ENCODE peak calls at places on chromosomes 11 and 22, in ten cellular contexts. One of them, this sample, is unnamed.

GRCh38 chr22:43270314-43270908 is 72.8 kb downstream of the SCUBE1 start:
- DNase-seq in mammary epithelial cell: no peak
- DNase-seq in foreskin fibroblast: no peak
- DNase-seq in WTC11: peak; percentile 76
- DNase-seq in cardiac fibroblast: no peak
- DNase-seq in stomach: no peak
- DNase-seq in astrocyte of the cerebellum: no peak
- DNase-seq in MM.1S: peak; percentile 96
- DNase-seq in Caco-2: peak; percentile 43
- DNase-seq in mucosa of descending colon: no peak
- DNase-seq in this sample: no peak

GRCh38 chr11:78883506-78883905 is 308.8 kb upstream of the NARS2 start:
- DNase-seq in mammary epithelial cell: no peak
- DNase-seq in foreskin fibroblast: no peak
- DNase-seq in WTC11: no peak
- DNase-seq in cardiac fibroblast: no peak
- DNase-seq in stomach: no peak
- DNase-seq in astrocyte of the cerebellum: no peak
- DNase-seq in MM.1S: no peak
- DNase-seq in Caco-2: no peak
- DNase-seq in mucosa of descending colon: no peak
- DNase-seq in this sample: no peak

GRCh38 chr22:38519453-38520250 is 13.5 kb upstream of the DDX17 start:
- DNase-seq in mammary epithelial cell: no peak
- DNase-seq in foreskin fibroblast: no peak
- DNase-seq in WTC11: no peak
- DNase-seq in cardiac fibroblast: no peak
- DNase-seq in stomach: no peak
- DNase-seq in astrocyte of the cerebellum: no peak
- DNase-seq in MM.1S: no peak
- DNase-seq in Caco-2: no peak
- DNase-seq in mucosa of descending colon: no peak
- DNase-seq in this sample: no peak

GRCh38 chr11:99934008-99934407 is 753.1 kb upstream of the ARHGAP42 start:
- DNase-seq in mammary epithelial cell: no peak
- DNase-seq in foreskin fibroblast: no peak
- DNase-seq in WTC11: no peak
- DNase-seq in cardiac fibroblast: no peak
- DNase-seq in stomach: no peak
- DNase-seq in astrocyte of the cerebellum: no peak
- DNase-seq in MM.1S: no peak
- DNase-seq in Caco-2: no peak
- DNase-seq in mucosa of descending colon: no peak
- DNase-seq in this sample: no peak

GRCh38 chr11:128686745-128687177 is 7.1 kb upstream of the FLI1 start:
- DNase-seq in mammary epithelial cell: peak; percentile 39
- DNase-seq in foreskin fibroblast: peak; percentile 60
- DNase-seq in WTC11: peak; percentile 60
- DNase-seq in cardiac fibroblast: peak; percentile 69
- DNase-seq in stomach: peak; percentile 52
- DNase-seq in astrocyte of the cerebellum: no peak
- DNase-seq in MM.1S: peak; percentile 40
- DNase-seq in Caco-2: peak; percentile 41
- DNase-seq in mucosa of descending colon: peak; percentile 67
- DNase-seq in this sample: no peak

GRCh38 chr11:115886111-115886733 is 382.0 kb upstream of the CADM1 start:
- DNase-seq in mammary epithelial cell: no peak
- DNase-seq in foreskin fibroblast: no peak
- DNase-seq in WTC11: no peak
- DNase-seq in cardiac fibroblast: no peak
- DNase-seq in stomach: no peak
- DNase-seq in astrocyte of the cerebellum: no peak
- DNase-seq in MM.1S: no peak
- DNase-seq in Caco-2: no peak
- DNase-seq in mucosa of descending colon: no peak
- DNase-seq in this sample: no peak

GRCh38 chr11:66051371-66051765 is 796 bp upstream of the SF3B2 start:
- DNase-seq in mammary epithelial cell: no peak
- DNase-seq in foreskin fibroblast: no peak
- DNase-seq in WTC11: no peak
- DNase-seq in cardiac fibroblast: no peak
- DNase-seq in stomach: no peak
- DNase-seq in astrocyte of the cerebellum: no peak
- DNase-seq in MM.1S: no peak
- DNase-seq in Caco-2: no peak
- DNase-seq in mucosa of descending colon: no peak
- DNase-seq in this sample: no peak

GRCh38 chr11:78690588-78690987 is 115.9 kb upstream of the NARS2 start:
- DNase-seq in mammary epithelial cell: no peak
- DNase-seq in foreskin fibroblast: peak; percentile 13
- DNase-seq in WTC11: no peak
- DNase-seq in cardiac fibroblast: no peak
- DNase-seq in stomach: no peak
- DNase-seq in astrocyte of the cerebellum: no peak
- DNase-seq in MM.1S: no peak
- DNase-seq in Caco-2: no peak
- DNase-seq in mucosa of descending colon: no peak
- DNase-seq in this sample: no peak

GRCh38 chr11:71420455-71421241 is 27.5 kb downstream of the DHCR7 start:
- DNase-seq in mammary epithelial cell: peak; percentile 21
- DNase-seq in foreskin fibroblast: peak; percentile 21
- DNase-seq in WTC11: peak; percentile 74
- DNase-seq in cardiac fibroblast: peak; percentile 68
- DNase-seq in stomach: peak; percentile 68
- DNase-seq in astrocyte of the cerebellum: no peak
- DNase-seq in MM.1S: peak; percentile 38
- DNase-seq in Caco-2: peak; percentile 71
- DNase-seq in mucosa of descending colon: peak; percentile 51
- DNase-seq in this sample: no peak

GRCh38 chr11:11502303-11502828 is 119.4 kb downstream of the GALNT18 start:
- DNase-seq in mammary epithelial cell: no peak
- DNase-seq in foreskin fibroblast: no peak
- DNase-seq in WTC11: no peak
- DNase-seq in cardiac fibroblast: no peak
- DNase-seq in stomach: no peak
- DNase-seq in astrocyte of the cerebellum: no peak
- DNase-seq in MM.1S: no peak
- DNase-seq in Caco-2: no peak
- DNase-seq in mucosa of descending colon: no peak
- DNase-seq in this sample: no peak

GRCh38 chr11:102935514-102935913 is 20.0 kb downstream of the MMP13 start:
- DNase-seq in mammary epithelial cell: no peak
- DNase-seq in foreskin fibroblast: no peak
- DNase-seq in WTC11: no peak
- DNase-seq in cardiac fibroblast: no peak
- DNase-seq in stomach: no peak
- DNase-seq in astrocyte of the cerebellum: no peak
- DNase-seq in MM.1S: no peak
- DNase-seq in Caco-2: no peak
- DNase-seq in mucosa of descending colon: no peak
- DNase-seq in this sample: no peak

GRCh38 chr11:102946237-102946636 is 9.3 kb downstream of the MMP13 start:
- DNase-seq in mammary epithelial cell: no peak
- DNase-seq in foreskin fibroblast: no peak
- DNase-seq in WTC11: no peak
- DNase-seq in cardiac fibroblast: no peak
- DNase-seq in stomach: no peak
- DNase-seq in astrocyte of the cerebellum: no peak
- DNase-seq in MM.1S: no peak
- DNase-seq in Caco-2: no peak
- DNase-seq in mucosa of descending colon: no peak
- DNase-seq in this sample: no peak

GRCh38 chr11:102936864-102937509 is 18.5 kb downstream of the MMP13 start:
- DNase-seq in mammary epithelial cell: no peak
- DNase-seq in foreskin fibroblast: no peak
- DNase-seq in WTC11: no peak
- DNase-seq in cardiac fibroblast: no peak
- DNase-seq in stomach: no peak
- DNase-seq in astrocyte of the cerebellum: no peak
- DNase-seq in MM.1S: no peak
- DNase-seq in Caco-2: no peak
- DNase-seq in mucosa of descending colon: no peak
- DNase-seq in this sample: no peak

DNA sequence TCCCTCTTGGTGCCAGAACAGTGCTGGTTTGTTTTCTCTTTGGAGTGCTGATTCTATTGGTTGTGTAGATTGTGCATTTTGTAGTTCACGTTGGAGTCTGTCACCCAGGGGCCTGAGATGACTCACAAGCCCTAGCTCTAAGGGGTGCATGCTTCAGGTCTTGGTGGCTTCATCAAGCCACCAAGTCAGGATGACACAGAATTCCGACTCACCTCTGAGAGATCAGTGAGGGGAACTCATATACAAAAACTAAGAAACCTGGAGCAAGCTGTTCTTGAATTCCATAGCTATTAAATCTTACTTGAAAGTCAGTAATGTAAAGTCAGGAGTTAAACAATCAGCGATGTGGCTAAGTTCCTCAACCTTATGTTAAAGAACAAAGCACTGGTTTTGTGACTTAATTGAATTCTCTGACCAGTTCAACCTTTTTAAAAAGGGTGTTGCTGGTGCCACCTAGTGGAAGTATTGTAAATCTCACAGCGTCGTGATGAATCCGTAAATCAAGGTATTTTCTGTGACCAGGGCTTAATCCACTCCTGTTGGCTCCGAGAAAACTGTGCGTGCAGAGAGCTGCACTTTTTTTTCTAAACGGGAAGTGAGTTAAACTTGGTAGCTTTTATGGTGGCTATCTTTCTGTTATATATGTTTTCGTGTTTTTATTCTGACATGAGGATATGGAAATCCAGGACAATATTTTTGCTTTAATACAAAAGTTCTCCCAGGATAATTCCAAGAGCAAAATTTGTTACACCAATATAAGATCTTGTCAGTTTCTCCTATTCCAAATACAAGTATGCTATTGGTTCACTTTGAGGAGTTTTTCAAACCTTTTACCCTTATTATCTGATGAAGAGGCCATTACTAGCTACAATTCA is 14.6 kb downstream of the MMP13 start:
- DNase-seq in mammary epithelial cell: peak; percentile 66
- DNase-seq in foreskin fibroblast: peak; percentile 50
- DNase-seq in WTC11: peak; percentile 47
- DNase-seq in cardiac fibroblast: peak; percentile 76
- DNase-seq in stomach: peak; percentile 60
- DNase-seq in astrocyte of the cerebellum: peak; percentile 67
- DNase-seq in MM.1S: peak; percentile 66
- DNase-seq in Caco-2: peak; percentile 76
- DNase-seq in mucosa of descending colon: no peak
- DNase-seq in this sample: no peak
- TF ChIP-seq CTCF in mammary epithelial cell: peak; percentile 74
- TF ChIP-seq CTCF in foreskin fibroblast: peak; percentile 62
- TF ChIP-seq CTCF in WTC11: peak; percentile 60
- TF ChIP-seq CTCF in cardiac fibroblast: peak; percentile 61
- TF ChIP-seq CTCF in stomach: peak; percentile 67
- TF ChIP-seq CTCF in astrocyte of the cerebellum: peak; percentile 75
- TF ChIP-seq CTCF in MM.1S: peak; percentile 84
- TF ChIP-seq CTCF in Caco-2: peak; percentile 90
- TF ChIP-seq CTCF in mucosa of descending colon: peak; percentile 43
- TF ChIP-seq CTCF in this sample: peak; percentile 64

GRCh38 chr11:8257003-8257664 is 6.5 kb downstream of the LMO1 start:
- DNase-seq in mammary epithelial cell: no peak
- DNase-seq in foreskin fibroblast: no peak
- DNase-seq in WTC11: no peak
- DNase-seq in cardiac fibroblast: no peak
- DNase-seq in stomach: peak; percentile 5
- DNase-seq in astrocyte of the cerebellum: no peak
- DNase-seq in MM.1S: no peak
- DNase-seq in Caco-2: no peak
- DNase-seq in mucosa of descending colon: no peak
- DNase-seq in this sample: no peak

GRCh38 chr11:8259316-8259995 is 4.2 kb downstream of the LMO1 start:
- DNase-seq in mammary epithelial cell: no peak
- DNase-seq in foreskin fibroblast: no peak
- DNase-seq in WTC11: no peak
- DNase-seq in cardiac fibroblast: no peak
- DNase-seq in stomach: peak; percentile 19
- DNase-seq in astrocyte of the cerebellum: no peak
- DNase-seq in MM.1S: no peak
- DNase-seq in Caco-2: no peak
- DNase-seq in mucosa of descending colon: no peak
- DNase-seq in this sample: no peak

GRCh38 chr11:8258289-8258688 is 5.4 kb downstream of the LMO1 start:
- DNase-seq in mammary epithelial cell: no peak
- DNase-seq in foreskin fibroblast: no peak
- DNase-seq in WTC11: no peak
- DNase-seq in cardiac fibroblast: no peak
- DNase-seq in stomach: peak; percentile 11
- DNase-seq in astrocyte of the cerebellum: no peak
- DNase-seq in MM.1S: no peak
- DNase-seq in Caco-2: no peak
- DNase-seq in mucosa of descending colon: no peak
- DNase-seq in this sample: no peak

GRCh38 chr11:8260202-8260996 is 3.3 kb downstream of the LMO1 start:
- DNase-seq in mammary epithelial cell: no peak
- DNase-seq in foreskin fibroblast: no peak
- DNase-seq in WTC11: no peak
- DNase-seq in cardiac fibroblast: no peak
- DNase-seq in stomach: peak; percentile 14
- DNase-seq in astrocyte of the cerebellum: no peak
- DNase-seq in MM.1S: no peak
- DNase-seq in Caco-2: no peak
- DNase-seq in mucosa of descending colon: no peak
- DNase-seq in this sample: no peak

GRCh38 chr11:8258771-8259170 is 4.9 kb downstream of the LMO1 start:
- DNase-seq in mammary epithelial cell: peak; percentile 30
- DNase-seq in foreskin fibroblast: peak; percentile 11
- DNase-seq in WTC11: no peak
- DNase-seq in cardiac fibroblast: peak; percentile 33
- DNase-seq in stomach: peak; percentile 7
- DNase-seq in astrocyte of the cerebellum: peak; percentile 50
- DNase-seq in MM.1S: no peak
- DNase-seq in Caco-2: no peak
- DNase-seq in mucosa of descending colon: no peak
- DNase-seq in this sample: no peak
- TF ChIP-seq CTCF in mammary epithelial cell: no peak
- TF ChIP-seq CTCF in foreskin fibroblast: no peak
- TF ChIP-seq CTCF in WTC11: no peak
- TF ChIP-seq CTCF in cardiac fibroblast: no peak
- TF ChIP-seq CTCF in stomach: no peak
- TF ChIP-seq CTCF in astrocyte of the cerebellum: no peak
- TF ChIP-seq CTCF in MM.1S: no peak
- TF ChIP-seq CTCF in Caco-2: no peak
- TF ChIP-seq CTCF in mucosa of descending colon: no peak
- TF ChIP-seq CTCF in this sample: no peak

GRCh38 chr22:40679964-40680818 is 907 bp downstream of the MCHR1 start:
- DNase-seq in mammary epithelial cell: no peak
- DNase-seq in foreskin fibroblast: no peak
- DNase-seq in WTC11: no peak
- DNase-seq in cardiac fibroblast: peak; percentile 45
- DNase-seq in stomach: no peak
- DNase-seq in astrocyte of the cerebellum: no peak
- DNase-seq in MM.1S: no peak
- DNase-seq in Caco-2: no peak
- DNase-seq in mucosa of descending colon: no peak
- DNase-seq in this sample: no peak
- TF ChIP-seq CTCF in mammary epithelial cell: peak; percentile 10
- TF ChIP-seq CTCF in foreskin fibroblast: no peak
- TF ChIP-seq CTCF in WTC11: no peak
- TF ChIP-seq CTCF in cardiac fibroblast: no peak
- TF ChIP-seq CTCF in stomach: no peak
- TF ChIP-seq CTCF in astrocyte of the cerebellum: peak; percentile 11
- TF ChIP-seq CTCF in MM.1S: no peak
- TF ChIP-seq CTCF in Caco-2: no peak
- TF ChIP-seq CTCF in mucosa of descending colon: no peak
- TF ChIP-seq CTCF in this sample: no peak

GRCh38 chr11:75425422-75425821 is 7.6 kb downstream of the KLHL35 start:
- DNase-seq in mammary epithelial cell: no peak
- DNase-seq in foreskin fibroblast: no peak
- DNase-seq in WTC11: peak; percentile 81
- DNase-seq in cardiac fibroblast: no peak
- DNase-seq in stomach: no peak
- DNase-seq in astrocyte of the cerebellum: no peak
- DNase-seq in MM.1S: no peak
- DNase-seq in Caco-2: peak; percentile 74
- DNase-seq in mucosa of descending colon: no peak
- DNase-seq in this sample: no peak
- TF ChIP-seq CTCF in mammary epithelial cell: peak; percentile 25
- TF ChIP-seq CTCF in foreskin fibroblast: no peak
- TF ChIP-seq CTCF in WTC11: no peak
- TF ChIP-seq CTCF in cardiac fibroblast: peak; percentile 52
- TF ChIP-seq CTCF in stomach: no peak
- TF ChIP-seq CTCF in astrocyte of the cerebellum: peak; percentile 20
- TF ChIP-seq CTCF in MM.1S: peak; percentile 14
- TF ChIP-seq CTCF in Caco-2: peak; percentile 62
- TF ChIP-seq CTCF in mucosa of descending colon: no peak
- TF ChIP-seq CTCF in this sample: no peak

This sample was measured in thoracic aorta.